ENCODE peak calls at places on chromosomes 7 and 10, in four cellular contexts. R is cardiac muscle cell, C is AG04450, P is fibroblast of lung. B is an unnamed sample.

GRCh38 chr7:12436896-12437535 is 33.4 kb upstream of the VWDE start:
- DNase-seq in R (peak), C (no peak), P (peak), B (no peak)

GRCh38 chr10:78162867-78163266 is 129.2 kb downstream of the RPS24 start:
- DNase-seq in R (no peak), C (no peak), P (no peak), B (no peak)

GRCh38 chr10:112832361-112832878 is 117.6 kb upstream of the TCF7L2 start:
- DNase-seq in R (no peak), C (no peak), P (no peak), B (no peak)

GRCh38 chr7:30667172-30667571 is 15.1 kb downstream of the CRHR2 start:
- DNase-seq in R (no peak), C (no peak), P (no peak), B (no peak)

GRCh38 chr7:138029126-138029525 is 27.2 kb upstream of the CREB3L2 start:
- DNase-seq in R (no peak), C (no peak), P (no peak), B (no peak)

GRCh38 chr7:26188291-26188999 is 12.1 kb downstream of the HNRNPA2B1 start:
- DNase-seq in R (no peak), C (no peak), P (no peak), B (no peak)

GRCh38 chr7:149750122-149750845 is 23.1 kb downstream of the ZNF467 start:
- DNase-seq in R (no peak), C (no peak), P (no peak), B (no peak)

GRCh38 chr7:20642171-20642570 is 26.7 kb downstream of the ABCB5 start:
- DNase-seq in R (no peak), C (no peak), P (no peak), B (no peak)

GRCh38 chr10:122981066-122981464 is 864 bp downstream of the PSTK start:
- DNase-seq in R (peak), C (no peak), P (peak), B (no peak)

GRCh38 chr10:114526497-114527238 is 122.4 kb upstream of the AFAP1L2 start:
- DNase-seq in R (peak), C (no peak), P (peak), B (no peak)

GRCh38 chr10:4062072-4062471 is 277.1 kb upstream of the KLF6 start:
- DNase-seq in R (no peak), C (no peak), P (peak), B (no peak)

GRCh38 chr10:22137542-22137941 is 80.3 kb downstream of the EBLN1 start:
- DNase-seq in R (no peak), C (no peak), P (no peak), B (no peak)

GRCh38 chr7:45885264-45885882 is 2.9 kb upstream of the IGFBP1 start:
- DNase-seq in R (no peak), C (no peak), P (no peak), B (no peak)

GRCh38 chr10:31399631-31400030 is 80.6 kb downstream of the ZEB1 start:
- DNase-seq in R (peak), C (no peak), P (no peak), B (no peak)

GRCh38 chr7:155867280-155867679 is 55.0 kb upstream of the SHH start:
- DNase-seq in R (no peak), C (no peak), P (no peak), B (no peak)

GRCh38 chr7:151992375-151992774 is 33.1 kb upstream of the GALNT11 start:
- DNase-seq in R (peak), C (no peak), P (peak), B (no peak)

GRCh38 chr7:134856141-134856540 is 76.7 kb downstream of the CALD1 start:
- DNase-seq in R (no peak), C (no peak), P (no peak), B (no peak)

GRCh38 chr10:47309403-47310089 is 9.5 kb downstream of the GDF10 start:
- DNase-seq in R (no peak), C (no peak), P (no peak), B (no peak)

DNA sequence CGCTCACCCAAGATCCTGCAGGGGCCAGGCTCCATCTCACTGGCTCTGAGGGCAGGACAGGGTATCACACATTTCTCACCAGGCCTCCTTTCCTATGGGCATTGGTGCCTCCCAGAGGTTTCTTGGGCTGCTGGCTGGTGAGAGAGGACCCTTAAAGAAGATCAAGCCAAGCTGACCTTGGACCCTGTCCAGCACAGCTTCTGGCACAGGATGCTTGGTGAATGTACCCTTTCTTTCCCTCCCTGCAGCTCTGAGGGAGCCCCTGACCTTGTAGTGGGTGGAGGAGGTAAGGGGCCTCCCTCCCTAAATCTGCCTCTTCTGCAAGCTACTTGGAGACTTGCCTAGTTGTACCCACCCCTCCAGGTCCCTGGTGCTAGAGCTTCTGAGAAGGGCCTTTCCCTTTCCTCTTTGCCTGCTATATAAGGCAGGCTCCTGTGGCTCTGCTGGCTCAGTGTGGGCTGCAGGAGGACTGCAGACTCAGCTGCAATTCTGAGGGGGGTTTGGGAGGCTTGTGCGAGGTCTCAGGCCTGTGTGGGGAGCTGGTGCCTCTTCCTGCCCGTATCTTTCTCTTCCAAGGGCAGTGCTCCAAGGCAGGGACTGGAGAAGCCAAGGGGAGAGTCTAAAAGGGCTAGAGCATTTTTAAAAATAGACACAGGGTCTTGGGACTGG is 11.8 kb upstream of the TRIM8 start:
- DNase-seq in R (peak), C (no peak), P (peak), B (no peak)
- TF ChIP-seq CTCF in R (peak), C (peak), P (no peak), B (no peak)

GRCh38 chr10:91042069-91042468 is 121.2 kb upstream of the ANKRD1 start:
- DNase-seq in R (no peak), C (no peak), P (peak), B (no peak)

GRCh38 chr10:91036807-91037405 is 116.0 kb upstream of the ANKRD1 start:
- DNase-seq in R (no peak), C (no peak), P (peak), B (no peak)

GRCh38 chr10:91035650-91036292 is 114.9 kb upstream of the ANKRD1 start:
- DNase-seq in R (no peak), C (no peak), P (no peak), B (no peak)

GRCh38 chr10:91043173-91043910 is 122.5 kb upstream of the ANKRD1 start:
- DNase-seq in R (peak), C (no peak), P (peak), B (no peak)

DNA sequence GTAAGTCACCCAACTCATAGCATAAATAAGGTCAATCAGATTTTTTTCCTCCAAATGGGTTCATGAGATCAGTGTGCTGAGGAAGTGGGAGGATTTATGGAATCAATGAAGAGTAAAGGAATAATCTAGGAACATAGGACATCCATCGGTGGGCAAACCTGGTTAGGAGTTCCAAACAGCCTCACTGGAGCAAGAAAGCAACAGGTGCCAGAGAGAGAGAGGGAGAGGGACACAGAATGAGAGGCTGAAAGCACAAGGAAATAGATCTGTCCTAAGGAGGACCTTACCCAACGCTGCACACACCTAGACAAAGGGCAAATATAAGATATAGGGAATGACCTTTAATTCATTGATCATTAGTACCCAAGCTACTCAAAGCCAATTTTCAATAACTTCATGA is 119.5 kb upstream of the ANKRD1 start:
- DNase-seq in R (no peak), C (no peak), P (no peak), B (no peak)
- TF ChIP-seq CTCF in R (no peak), C (no peak), P (no peak), B (no peak)

DNA sequence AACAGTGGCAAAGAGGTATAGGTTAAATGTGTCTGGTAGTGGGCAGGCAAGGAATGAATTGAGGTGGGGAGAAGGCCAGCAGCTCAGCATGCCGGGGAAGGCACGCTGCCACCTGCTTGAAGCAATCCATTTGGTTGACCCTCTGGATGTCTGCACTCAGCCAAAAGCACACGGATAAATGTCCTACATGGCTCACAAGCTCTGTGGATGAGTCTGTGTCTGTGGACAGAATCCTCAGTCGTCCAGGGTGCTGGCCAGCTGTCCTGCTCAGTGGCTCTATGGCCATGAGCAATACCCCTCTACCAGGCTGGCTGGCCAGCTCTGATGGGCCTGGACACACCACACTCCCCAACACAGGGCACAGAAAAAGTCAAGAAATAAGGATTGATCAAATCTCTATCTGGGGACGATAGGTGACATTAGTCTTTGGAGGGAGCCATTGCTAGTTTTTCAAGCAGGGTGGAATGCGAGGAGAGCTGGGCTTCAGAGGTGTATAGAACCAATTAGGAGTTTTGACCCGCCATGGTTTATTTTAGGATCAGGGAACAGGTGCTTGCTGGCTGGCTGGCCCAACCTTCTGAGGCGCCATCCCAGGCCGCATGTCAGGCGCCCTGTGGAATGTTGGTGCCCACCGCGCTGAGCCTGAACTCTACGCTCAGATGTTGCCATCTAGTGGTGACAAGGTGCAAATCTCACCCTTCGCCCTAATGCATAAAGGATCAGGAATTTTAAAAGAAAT is 493.4 kb downstream of the TNS3 start:
- DNase-seq in R (peak), C (no peak), P (peak), B (no peak)
- TF ChIP-seq CTCF in R (peak), C (peak), P (peak), B (peak)

GRCh38 chr10:105464961-105465360 is 823.9 kb downstream of the SORCS3 start:
- DNase-seq in R (no peak), C (no peak), P (no peak), B (no peak)
- TF ChIP-seq CTCF in R (no peak), C (no peak), P (no peak), B (no peak)

DNA sequence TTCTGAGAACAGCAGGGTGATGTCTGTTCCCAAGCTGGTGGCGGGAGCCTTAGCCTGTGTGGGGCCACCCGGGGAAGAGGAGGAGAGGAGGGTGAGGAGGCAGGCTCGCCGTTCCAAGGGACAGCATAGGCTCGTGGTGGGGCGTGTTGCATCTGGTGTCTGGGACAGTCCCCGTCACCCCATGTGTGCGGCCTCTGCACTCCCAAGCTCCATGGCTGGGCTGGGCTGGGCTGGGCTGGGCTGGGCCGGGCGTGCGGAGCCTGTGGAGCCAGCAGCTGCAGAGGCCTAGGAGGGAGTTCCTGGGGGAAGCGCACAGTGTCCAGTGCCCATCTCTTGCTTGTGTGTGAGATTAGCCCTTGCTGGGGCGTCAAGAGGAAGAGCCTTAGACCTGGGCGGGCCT is 20.9 kb upstream of the TTYH3 start:
- DNase-seq in R (no peak), C (no peak), P (no peak), B (no peak)
- TF ChIP-seq CTCF in R (no peak), C (no peak), P (no peak), B (no peak)

DNA sequence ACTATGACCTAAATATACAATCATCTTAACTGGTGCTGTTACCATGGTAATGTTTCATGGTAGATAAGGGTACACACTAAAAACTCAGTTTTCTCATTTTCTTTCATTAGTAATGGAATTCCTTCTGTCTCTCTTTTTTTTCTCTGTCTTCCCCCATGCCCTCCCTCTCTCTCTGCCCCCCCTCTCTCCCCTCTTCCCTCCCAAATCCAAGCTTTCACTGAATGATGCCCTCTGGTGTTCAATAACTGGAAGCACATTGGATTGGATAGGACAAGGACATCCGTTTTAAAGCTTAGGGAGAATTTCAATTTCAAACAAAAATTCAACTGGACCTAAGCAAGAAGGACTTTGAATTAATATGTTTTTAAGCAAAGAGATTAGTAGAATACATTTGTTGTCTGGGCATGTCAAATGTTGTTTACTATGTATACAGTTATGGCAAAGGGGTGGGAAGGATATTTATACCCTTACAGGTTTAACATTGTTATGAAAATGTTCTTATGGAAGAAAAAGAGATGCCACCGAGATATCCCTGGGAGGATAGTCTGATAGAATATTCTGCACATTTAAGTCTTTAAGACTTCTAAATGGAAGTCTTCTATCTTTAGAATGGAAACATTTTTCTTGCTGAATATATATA is 6.1 kb downstream of the CHRM2 start:
- DNase-seq in R (no peak), C (no peak), P (peak), B (no peak)
- TF ChIP-seq CTCF in R (peak), C (peak), P (peak), B (no peak)

B was measured in omental fat pad.